ENCODE peak calls at places on chromosomes 4 and X, in six cellular contexts. W is brain microvascular endothelial cell; H is iPS-NIHi11; G is stimulated activated CD4-positive, alpha-beta T cell treated with anti-CD3 and anti-CD28 coated beads, Interleukin-12 subunit alpha, Interleukin-12 subunit beta, amount 100 ng/mL, for 24 hours; B is smooth muscle cell of the brain vasculature; F is cardiac muscle cell. Z is an unnamed sample.

GRCh38 chrX:13059269-13059668 is 14.8 kb upstream of the FAM9C start:
- DNase-seq in W (no peak), H (no peak), G (no peak), B (no peak), F (peak), Z (no peak)

GRCh38 chr4:42892413-42892812 is at the start of gene GRXCR1:
- DNase-seq in W (no peak), H (no peak), G (no peak), B (no peak), F (no peak), Z (no peak)

GRCh38 chr4:69147334-69147733 is 51.1 kb downstream of the UGT2B7 start:
- DNase-seq in W (no peak), H (no peak), G (no peak), B (no peak), F (no peak), Z (no peak)

GRCh38 chrX:42247241-42247640 is 323.9 kb upstream of the CASK start:
- DNase-seq in W (peak), H (no peak), G (no peak), B (no peak), F (no peak), Z (no peak)

GRCh38 chrX:52337410-52337809 is 31.4 kb upstream of the XAGE2 start:
- DNase-seq in W (no peak), H (no peak), G (no peak), B (no peak), F (no peak), Z (no peak)

GRCh38 chr4:11765849-11766453 is 337.3 kb upstream of the HS3ST1 start:
- DNase-seq in W (peak), H (peak), G (no peak), B (peak), F (peak), Z (peak)

GRCh38 chr4:176277162-176277904 is 8.3 kb upstream of the ASB5 start:
- DNase-seq in W (peak), H (peak), G (no peak), B (peak), F (peak), Z (peak)

GRCh38 chr4:135840781-135841180 is 1639.2 kb upstream of the PABPC4L start:
- DNase-seq in W (no peak), H (no peak), G (no peak), B (no peak), F (no peak), Z (no peak)

GRCh38 chr4:98728433-98728832 is 70.0 kb upstream of the TSPAN5 start:
- DNase-seq in W (peak), H (no peak), G (no peak), B (no peak), F (no peak), Z (no peak)

GRCh38 chrX:64885850-64886249 is 90.4 kb downstream of the ZC4H2 start:
- DNase-seq in W (no peak), H (peak), G (no peak), B (no peak), F (peak), Z (peak)

GRCh38 chrX:43969504-43970501 is 3.4 kb downstream of the NDP start:
- DNase-seq in W (peak), H (peak), G (no peak), B (no peak), F (no peak), Z (no peak)

GRCh38 chrX:30971761-30972603 is 82.9 kb upstream of the TAB3 start:
- DNase-seq in W (peak), H (peak), G (no peak), B (peak), F (peak), Z (peak)

GRCh38 chr4:66331761-66332160 is 661.5 kb upstream of the EPHA5 start:
- DNase-seq in W (no peak), H (no peak), G (no peak), B (no peak), F (no peak), Z (no peak)

GRCh38 chr4:48780867-48781219 is 764 bp upstream of the FRYL start:
- DNase-seq in W (peak), H (no peak), G (peak), B (no peak), F (no peak), Z (no peak)

GRCh38 chr4:8580321-8581093 is at the start of gene GPR78:
- DNase-seq in W (peak), H (peak), G (peak), B (no peak), F (peak), Z (peak)

GRCh38 chr4:145012841-145013240 is 85.2 kb downstream of the ANAPC10 start:
- DNase-seq in W (peak), H (no peak), G (no peak), B (no peak), F (no peak), Z (no peak)

GRCh38 chr4:2417765-2418651 is at the start of gene ZFYVE28:
- DNase-seq in W (no peak), H (no peak), G (no peak), B (no peak), F (no peak), Z (peak)

GRCh38 chr4:71231073-71231752 is 107.6 kb upstream of the SLC4A4 start:
- DNase-seq in W (peak), H (no peak), G (no peak), B (no peak), F (peak), Z (no peak)

GRCh38 chr4:112655270-112655669 is 18.3 kb downstream of the LARP7 start:
- DNase-seq in W (no peak), H (no peak), G (no peak), B (no peak), F (no peak), Z (no peak)